ENCODE peak calls at places on chromosomes 1 and 21, in four cellular contexts. One of them, this sample, is unnamed.

GRCh38 chr1:110535985-110536384 is 17.0 kb upstream of the KCNA10 start:
- DNase-seq in K562: no peak
- DNase-seq in IMR-90: peak; percentile 8
- DNase-seq in H1: no peak
- DNase-seq in this sample: no peak

GRCh38 chr1:226679853-226680516 is 59.1 kb downstream of the ITPKB start:
- DNase-seq in IMR-90: peak; percentile 62
- DNase-seq in H1: peak; percentile 84
- DNase-seq in K562: peak; percentile 78
- DNase-seq in this sample: no peak

GRCh38 chr1:63622847-63623566 is 29.8 kb downstream of the PGM1 start:
- DNase-seq in IMR-90: no peak
- DNase-seq in K562: no peak
- DNase-seq in H1: no peak
- DNase-seq in this sample: peak; percentile 3

GRCh38 chr1:172582889-172583288 is 49.9 kb downstream of the SUCO start:
- DNase-seq in K562: no peak
- DNase-seq in H1: no peak
- DNase-seq in IMR-90: no peak
- DNase-seq in this sample: no peak

GRCh38 chr1:224623743-224624333 is 7.7 kb downstream of the CNIH3 start:
- DNase-seq in IMR-90: peak; percentile 97
- DNase-seq in K562: no peak
- DNase-seq in H1: no peak
- DNase-seq in this sample: peak; percentile 20

GRCh38 chr21:45834026-45834715 is 147.4 kb upstream of the COL6A1 start:
- DNase-seq in H1: no peak
- DNase-seq in K562: no peak
- DNase-seq in IMR-90: no peak
- DNase-seq in this sample: no peak

GRCh38 chr1:30173560-30173959 is 549.8 kb downstream of the MATN1 start:
- DNase-seq in IMR-90: no peak
- DNase-seq in H1: no peak
- DNase-seq in K562: no peak
- DNase-seq in this sample: no peak

GRCh38 chr1:29805122-29805895 is 569.0 kb downstream of the PTPRU start:
- DNase-seq in IMR-90: no peak
- DNase-seq in K562: no peak
- DNase-seq in H1: peak; percentile 39
- DNase-seq in this sample: no peak

GRCh38 chr21:39125752-39126485 is 57.3 kb downstream of the PSMG1 start:
- DNase-seq in IMR-90: peak; percentile 78
- DNase-seq in K562: no peak
- DNase-seq in H1: peak; percentile 69
- DNase-seq in this sample: no peak

GRCh38 chr1:17559618-17560419 is 20.3 kb downstream of the ARHGEF10L start:
- DNase-seq in K562: no peak
- DNase-seq in IMR-90: no peak
- DNase-seq in H1: no peak
- DNase-seq in this sample: no peak

GRCh38 chr1:223479718-223480425 is 86.7 kb downstream of the CCDC185 start:
- DNase-seq in H1: peak; percentile 51
- DNase-seq in K562: no peak
- DNase-seq in IMR-90: no peak
- DNase-seq in this sample: no peak

GRCh38 chr1:193662030-193662429 is 475.6 kb upstream of the B3GALT2 start:
- DNase-seq in IMR-90: peak; percentile 78
- DNase-seq in K562: no peak
- DNase-seq in H1: no peak
- DNase-seq in this sample: no peak

GRCh38 chr1:193663965-193664364 is 477.6 kb upstream of the B3GALT2 start:
- DNase-seq in H1: no peak
- DNase-seq in IMR-90: no peak
- DNase-seq in K562: no peak
- DNase-seq in this sample: no peak

GRCh38 chr1:193658711-193659110 is 472.3 kb upstream of the B3GALT2 start:
- DNase-seq in IMR-90: no peak
- DNase-seq in H1: no peak
- DNase-seq in K562: no peak
- DNase-seq in this sample: no peak

GRCh38 chr1:193660428-193660827 is 474.0 kb upstream of the B3GALT2 start:
- DNase-seq in IMR-90: no peak
- DNase-seq in K562: no peak
- DNase-seq in H1: no peak
- DNase-seq in this sample: no peak

GRCh38 chr1:193661385-193661784 is 475.0 kb upstream of the B3GALT2 start:
- DNase-seq in IMR-90: no peak
- DNase-seq in K562: no peak
- DNase-seq in H1: no peak
- DNase-seq in this sample: no peak
- TF ChIP-seq CHD1 in IMR-90: no peak
- TF ChIP-seq CHD1 in K562: no peak
- TF ChIP-seq CHD1 in H1: no peak
- TF ChIP-seq CHD1 in this sample: no peak

GRCh38 chr1:233293556-233294446 is 1.7 kb downstream of the PCNX2 start:
- DNase-seq in H1: no peak
- DNase-seq in K562: no peak
- DNase-seq in IMR-90: peak; percentile 35
- DNase-seq in this sample: no peak
- TF ChIP-seq CHD1 in H1: no peak
- TF ChIP-seq CHD1 in K562: no peak
- TF ChIP-seq CHD1 in IMR-90: no peak
- TF ChIP-seq CHD1 in this sample: no peak

DNA sequence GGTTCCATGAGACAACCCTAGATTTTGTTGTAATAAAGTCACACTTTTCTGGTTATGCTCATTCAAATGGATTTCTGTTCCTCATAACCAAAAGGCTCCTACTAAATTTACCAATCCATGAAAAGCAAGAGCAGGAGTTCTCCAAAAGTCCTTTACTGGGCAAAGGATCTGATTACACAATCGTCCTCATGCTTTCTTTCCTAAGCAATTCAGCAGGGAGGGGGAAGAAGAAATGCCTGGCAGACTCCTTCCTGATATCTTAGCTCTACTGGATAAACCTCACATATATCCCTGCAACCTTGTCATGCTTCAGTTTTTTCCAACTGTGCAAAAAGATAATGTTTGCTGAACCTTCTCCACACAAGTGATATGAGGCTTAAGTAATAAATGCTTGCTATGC is 67.6 kb upstream of the GUCA2B start:
- DNase-seq in K562: no peak
- DNase-seq in IMR-90: peak; percentile 2
- DNase-seq in H1: no peak
- DNase-seq in this sample: no peak
- TF ChIP-seq CHD1 in K562: no peak
- TF ChIP-seq CHD1 in IMR-90: no peak
- TF ChIP-seq CHD1 in H1: no peak
- TF ChIP-seq CHD1 in this sample: no peak

GRCh38 chr1:115275216-115275615 is 62.8 kb downstream of the NGF start:
- DNase-seq in IMR-90: peak; percentile 30
- DNase-seq in K562: peak; percentile 52
- DNase-seq in H1: no peak
- DNase-seq in this sample: no peak

GRCh38 chr1:115278241-115278640 is 59.8 kb downstream of the NGF start:
- DNase-seq in IMR-90: no peak
- DNase-seq in H1: no peak
- DNase-seq in K562: no peak
- DNase-seq in this sample: no peak

GRCh38 chr1:115280073-115280472 is 58.0 kb downstream of the NGF start:
- DNase-seq in IMR-90: peak; percentile 87
- DNase-seq in H1: no peak
- DNase-seq in K562: no peak
- DNase-seq in this sample: no peak

GRCh38 chr1:115274467-115274866 is 63.6 kb downstream of the NGF start:
- DNase-seq in IMR-90: no peak
- DNase-seq in K562: no peak
- DNase-seq in H1: no peak
- DNase-seq in this sample: no peak

DNA sequence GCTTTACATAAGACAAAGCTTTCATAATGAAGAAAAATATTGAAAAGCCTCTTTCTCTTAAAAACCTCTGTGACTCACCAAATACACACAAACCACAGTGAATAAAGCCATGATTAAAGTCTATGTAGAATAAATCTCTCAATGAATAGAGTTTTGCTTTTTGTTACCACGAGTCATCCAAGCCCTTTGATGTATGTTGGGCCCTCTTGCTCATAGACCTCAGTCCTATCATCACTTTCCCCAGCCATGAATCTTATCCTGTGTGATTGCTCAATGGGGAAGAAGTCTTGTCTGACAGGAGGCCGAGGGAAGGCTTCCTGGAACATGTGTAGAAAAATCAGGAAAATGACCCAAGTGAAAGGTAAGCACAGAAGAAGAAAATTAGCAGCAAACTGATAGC is 60.8 kb downstream of the NGF start:
- DNase-seq in K562: no peak
- DNase-seq in H1: no peak
- DNase-seq in IMR-90: peak; percentile 80
- DNase-seq in this sample: no peak
- TF ChIP-seq CHD1 in K562: no peak
- TF ChIP-seq CHD1 in H1: no peak
- TF ChIP-seq CHD1 in IMR-90: no peak
- TF ChIP-seq CHD1 in this sample: no peak

DNA sequence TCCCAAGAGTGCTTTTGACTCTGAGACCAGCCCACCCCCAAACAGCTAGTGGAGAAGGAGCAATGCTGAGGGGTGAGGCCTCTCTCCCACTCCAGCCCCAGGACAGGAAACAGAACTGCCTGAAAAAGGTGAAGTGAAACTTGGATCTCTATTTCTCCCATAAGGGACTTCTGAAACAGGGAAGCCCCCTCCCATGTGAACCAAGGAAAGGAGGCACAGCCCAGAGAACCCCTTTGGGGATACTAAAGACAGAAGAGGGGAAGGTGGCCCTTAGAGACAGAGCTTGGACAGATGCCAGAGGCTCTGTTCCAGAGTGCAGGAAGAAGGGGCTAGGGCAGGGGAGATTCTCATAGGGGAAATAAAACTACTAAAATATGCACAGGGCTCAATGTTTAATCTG is 2.9 kb downstream of the TNFAIP8L2 start:
- DNase-seq in IMR-90: no peak
- DNase-seq in K562: no peak
- DNase-seq in H1: no peak
- DNase-seq in this sample: no peak
- TF ChIP-seq CHD1 in IMR-90: no peak
- TF ChIP-seq CHD1 in K562: no peak
- TF ChIP-seq CHD1 in H1: no peak
- TF ChIP-seq CHD1 in this sample: no peak

DNA sequence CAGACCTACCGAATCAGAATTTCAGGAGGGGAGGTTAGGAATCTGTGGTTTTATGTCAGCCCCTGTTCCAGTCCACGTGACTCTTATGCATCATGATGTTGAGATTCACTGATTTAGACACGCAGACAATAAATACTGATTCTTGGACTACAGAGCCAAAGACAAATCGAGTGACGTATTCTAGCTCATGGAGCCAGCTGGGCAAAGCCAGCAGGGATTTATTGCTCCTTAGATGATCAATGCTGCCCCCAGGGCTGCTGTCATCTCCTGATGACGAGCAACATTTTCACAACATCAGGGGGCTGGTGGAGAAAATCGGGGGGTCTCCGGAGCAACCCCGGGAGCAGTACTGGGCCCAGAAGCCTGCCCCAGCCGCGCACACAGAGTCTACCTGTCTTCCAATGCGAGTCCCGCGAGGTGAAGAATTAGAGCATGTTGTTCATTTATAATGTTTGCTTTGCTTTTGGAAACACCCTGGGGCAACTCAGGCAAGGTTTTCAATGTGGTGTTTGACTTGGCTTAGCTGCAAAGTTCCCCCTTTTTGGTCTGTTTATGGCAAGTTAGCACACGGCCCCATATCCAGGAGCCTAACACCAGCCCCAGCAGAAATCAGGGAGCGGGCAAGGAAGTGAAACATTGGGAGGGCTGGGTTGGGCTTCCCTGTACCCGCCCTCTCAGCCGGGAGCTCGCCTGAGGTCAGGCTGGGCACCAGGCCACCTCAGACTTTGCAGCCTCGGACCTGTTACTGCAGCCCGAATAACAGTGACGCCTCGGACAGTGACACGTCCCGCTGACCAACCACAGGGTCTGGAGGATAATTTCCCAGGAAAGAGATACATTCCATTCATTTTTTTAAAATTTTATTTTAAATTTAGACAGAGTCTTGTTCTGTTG is 19.9 kb upstream of the CLDN14 start:
- DNase-seq in IMR-90: no peak
- DNase-seq in H1: no peak
- DNase-seq in K562: no peak
- DNase-seq in this sample: no peak
- TF ChIP-seq CHD1 in IMR-90: no peak
- TF ChIP-seq CHD1 in H1: no peak
- TF ChIP-seq CHD1 in K562: no peak
- TF ChIP-seq CHD1 in this sample: no peak